ENCODE peak calls at places on chromosomes 6 and 20, in seven cellular contexts. R is heart left ventricle, L is stomach, Y is tibial nerve, K is transverse colon, T is suprapubic skin, O is HCT116. J is an unnamed sample.

GRCh38 chr20:24891546-24892393 is 57.3 kb upstream of the CST7 start:
- DNase-seq in R (no peak), L (no peak), Y (no peak), K (no peak), T (no peak), O (no peak), J (no peak)

GRCh38 chr20:50199703-50200102 is 9.1 kb downstream of the CEBPB start:
- DNase-seq in R (no peak), L (no peak), Y (no peak), K (no peak), T (no peak), O (no peak), J (no peak)

GRCh38 chr6:28648035-28648877 is 122.6 kb downstream of the GPX5 start:
- DNase-seq in R (peak; percentile 34), L (no peak), Y (peak; percentile 44), K (no peak), T (no peak), O (peak; percentile 75), J (no peak)

GRCh38 chr6:111338843-111339242 is 144.2 kb downstream of the REV3L start:
- DNase-seq in R (no peak), L (no peak), Y (no peak), K (no peak), T (no peak), O (no peak), J (no peak)

GRCh38 chr20:53040678-53041674 is 68.8 kb downstream of the TSHZ2 start:
- DNase-seq in R (peak; percentile 36), L (no peak), Y (peak; percentile 38), K (no peak), T (no peak), O (no peak), J (no peak)

GRCh38 chr6:44058617-44059358 is 68.5 kb downstream of the MRPL14 start:
- DNase-seq in R (peak; percentile 93), L (peak; percentile 74), Y (no peak), K (peak; percentile 64), T (peak; percentile 87), O (peak; percentile 88), J (peak; percentile 95)

GRCh38 chr6:100101656-100102055 is 107.6 kb upstream of the MCHR2 start:
- DNase-seq in R (no peak), L (no peak), Y (no peak), K (no peak), T (no peak), O (no peak), J (no peak)

GRCh38 chr20:62861732-62862336 is at the start of gene TCFL5:
- DNase-seq in R (peak; percentile 89), L (peak; percentile 93), Y (peak; percentile 87), K (peak; percentile 94), T (peak; percentile 96), O (peak; percentile 81), J (peak; percentile 82)

GRCh38 chr6:78810146-78810545 is 57.2 kb upstream of the IRAK1BP1 start:
- DNase-seq in R (no peak), L (no peak), Y (no peak), K (peak; percentile 15), T (no peak), O (peak; percentile 31), J (no peak)

DNA sequence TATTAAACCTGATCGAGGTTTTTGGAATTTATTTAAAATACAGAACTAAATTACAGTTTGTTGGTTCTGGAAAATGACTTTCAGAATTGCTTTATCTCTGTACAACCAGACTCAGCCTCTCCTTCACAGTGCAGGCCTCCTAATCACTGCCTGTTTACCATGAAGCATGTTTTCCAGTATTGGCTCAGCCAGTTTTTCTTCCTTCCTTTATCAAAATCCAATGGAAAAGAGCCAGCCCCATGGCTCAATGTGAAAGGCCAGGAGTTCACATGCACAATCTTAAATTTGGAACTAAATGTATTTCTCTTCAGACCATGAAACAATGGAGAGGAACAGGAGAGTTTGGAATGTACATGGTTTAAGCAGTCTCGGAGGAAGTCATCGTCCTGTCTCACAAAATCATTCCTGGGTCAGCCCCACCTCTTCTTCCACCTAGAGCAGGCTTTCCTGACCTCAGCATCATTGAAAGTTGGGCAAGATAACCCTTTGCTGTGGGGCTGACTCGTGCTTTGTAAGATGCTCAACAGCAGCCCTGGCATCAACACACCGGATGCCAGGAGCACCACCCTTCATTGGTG is 680.9 kb upstream of the AGPAT4 start:
- DNase-seq in R (no peak), L (peak; percentile 43), Y (no peak), K (no peak), T (no peak), O (no peak), J (no peak)
- H3K4me3 ChIP-seq in R (no peak overlapping the region), L (no peak overlapping the region), Y (no peak overlapping the region), K (no peak overlapping the region), T (no peak overlapping the region), O (no peak overlapping the region), J (no peak overlapping the region)

DNA sequence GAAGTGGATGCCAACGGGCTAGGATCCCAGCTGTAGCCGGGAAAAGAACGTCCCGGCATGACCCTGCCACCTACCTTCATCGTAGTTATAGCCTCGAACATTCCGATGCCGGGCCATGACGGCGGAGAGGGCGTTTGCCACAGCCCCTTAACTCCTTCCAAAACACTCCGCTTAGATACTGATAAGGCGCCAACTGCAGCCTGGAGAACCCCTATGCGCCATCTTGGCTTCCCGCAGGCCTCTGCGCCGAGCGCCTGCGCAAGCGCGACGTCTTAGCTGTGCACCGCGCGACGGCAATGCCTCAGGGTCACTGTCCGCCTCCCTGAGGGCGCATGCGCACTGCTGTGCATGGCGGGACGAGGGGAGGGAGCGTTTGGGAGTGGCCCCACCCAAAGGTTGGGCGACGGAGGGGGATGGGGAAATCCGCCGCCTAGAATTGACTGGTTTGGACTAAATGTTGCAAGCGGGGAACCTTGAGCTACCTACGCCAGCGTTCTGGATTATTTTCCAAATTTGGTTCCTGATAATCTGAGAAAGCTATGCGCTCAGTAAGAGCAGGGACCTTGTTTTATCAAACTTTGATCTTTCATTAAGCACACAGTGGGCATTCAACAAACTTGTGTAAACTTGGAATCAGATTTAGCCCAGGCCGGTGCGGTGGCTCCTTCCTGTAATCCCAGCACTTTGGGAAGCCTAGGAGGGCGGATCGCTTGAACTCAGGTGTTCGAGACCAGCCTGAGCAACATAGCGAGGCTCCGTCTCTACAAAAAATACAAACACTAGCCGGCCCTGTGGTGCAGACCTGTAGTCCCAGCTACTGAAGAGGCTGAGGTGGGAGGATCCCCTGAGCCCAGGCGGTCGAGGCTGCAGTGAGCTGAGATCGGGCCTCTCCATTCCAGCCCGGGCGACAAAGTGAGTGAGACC is at the start of gene HBS1L:
- DNase-seq in R (peak; percentile 98), L (peak; percentile 96), Y (peak; percentile 91), K (peak; percentile 96), T (peak; percentile 96), O (peak; percentile 97), J (peak; percentile 98)
- TF ChIP-seq POLR2A in R (peak; percentile 87), L (no peak), Y (peak; percentile 90), K (peak; percentile 87), T (peak; percentile 91), O (peak; percentile 87), J (peak; percentile 57)

DNA sequence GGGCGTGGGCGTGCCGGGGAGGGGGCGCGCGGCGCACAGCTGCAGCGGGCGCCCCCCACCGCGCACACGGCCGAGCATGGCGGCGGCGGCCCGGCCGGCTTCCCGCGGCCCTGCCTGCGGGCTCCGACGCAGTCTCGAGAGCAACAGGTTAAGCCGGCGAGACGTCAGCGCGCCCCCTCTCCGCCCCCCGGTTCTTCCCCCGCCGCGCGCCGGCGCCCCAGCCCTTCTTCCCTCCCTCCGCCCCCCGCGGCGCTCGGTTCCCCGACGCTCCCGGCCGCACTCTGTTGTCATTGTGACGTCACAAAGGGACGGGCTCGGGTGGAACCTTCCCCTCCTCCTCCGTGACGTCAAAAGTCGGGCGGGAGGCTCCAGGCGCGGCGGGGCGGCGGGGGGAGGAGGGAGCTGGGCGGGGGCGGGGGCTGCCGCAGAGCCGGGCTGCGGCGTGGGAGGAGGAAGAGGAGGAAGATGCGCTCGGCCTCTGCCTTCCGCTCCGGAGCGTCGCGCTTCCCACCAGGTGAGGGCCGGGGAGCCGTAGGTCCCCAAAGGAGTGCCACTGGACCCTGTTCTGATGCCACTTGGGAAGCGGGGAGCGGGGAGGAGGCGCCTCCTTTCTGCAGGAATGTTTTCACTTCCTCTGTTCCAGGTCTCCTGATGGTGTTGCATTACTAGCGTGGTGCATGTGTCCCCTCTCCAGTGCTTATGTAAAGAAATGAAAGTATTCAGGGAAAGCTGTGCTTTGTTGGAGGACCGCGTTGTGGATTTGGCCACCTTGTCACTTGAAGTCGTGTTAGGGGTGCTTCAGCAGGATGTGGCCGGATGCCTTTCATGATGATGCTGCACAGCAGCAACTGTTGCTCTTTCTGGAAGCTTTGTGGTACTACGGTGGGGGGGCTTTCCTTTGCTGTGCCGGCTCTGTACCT is 2.8 kb downstream of the JARID2 start:
- DNase-seq in R (peak; percentile 97), L (peak; percentile 97), Y (peak; percentile 94), K (peak; percentile 98), T (peak; percentile 97), O (peak; percentile 92), J (peak; percentile 92)
- TF ChIP-seq CTCF in R (peak; percentile 8), L (no peak), Y (peak; percentile 34), K (no peak), T (no peak), O (peak; percentile 18), J (no peak)

DNA sequence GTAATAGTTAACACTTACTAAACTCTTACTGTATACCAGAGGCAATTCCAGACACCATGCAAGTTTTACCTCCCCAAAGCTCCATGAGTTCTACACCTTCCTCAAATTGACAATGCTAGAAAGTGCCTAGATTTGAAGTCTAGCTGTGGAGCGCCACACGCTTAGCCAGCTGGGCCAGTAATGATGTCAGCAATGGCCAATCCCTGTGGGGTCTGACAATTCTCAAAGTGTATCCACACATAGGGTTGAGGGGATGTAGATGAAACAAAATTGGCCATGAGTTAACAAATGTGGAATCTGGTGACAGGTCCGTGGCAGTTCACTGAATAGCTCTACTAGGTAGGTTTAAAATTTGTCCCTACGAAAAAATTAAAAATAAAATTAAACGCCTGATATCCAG is 1.3 kb downstream of the ZNF343 start:
- DNase-seq in R (no peak), L (no peak), Y (no peak), K (no peak), T (no peak), O (no peak), J (no peak)
- H3K4me3 ChIP-seq in R (peak overlapping the region; percentile 89), L (peak overlapping the region; percentile 72), Y (no peak overlapping the region), K (no peak overlapping the region), T (peak overlapping the region; percentile 79), O (peak overlapping the region; percentile 94), J (no peak overlapping the region)

GRCh38 chr20:6575912-6576391 is 191.5 kb upstream of the BMP2 start:
- DNase-seq in R (no peak), L (no peak), Y (no peak), K (no peak), T (no peak), O (no peak), J (no peak)
- TF ChIP-seq POLR2A in R (no peak), L (no peak), Y (no peak), K (no peak), T (no peak), O (no peak), J (no peak)

DNA sequence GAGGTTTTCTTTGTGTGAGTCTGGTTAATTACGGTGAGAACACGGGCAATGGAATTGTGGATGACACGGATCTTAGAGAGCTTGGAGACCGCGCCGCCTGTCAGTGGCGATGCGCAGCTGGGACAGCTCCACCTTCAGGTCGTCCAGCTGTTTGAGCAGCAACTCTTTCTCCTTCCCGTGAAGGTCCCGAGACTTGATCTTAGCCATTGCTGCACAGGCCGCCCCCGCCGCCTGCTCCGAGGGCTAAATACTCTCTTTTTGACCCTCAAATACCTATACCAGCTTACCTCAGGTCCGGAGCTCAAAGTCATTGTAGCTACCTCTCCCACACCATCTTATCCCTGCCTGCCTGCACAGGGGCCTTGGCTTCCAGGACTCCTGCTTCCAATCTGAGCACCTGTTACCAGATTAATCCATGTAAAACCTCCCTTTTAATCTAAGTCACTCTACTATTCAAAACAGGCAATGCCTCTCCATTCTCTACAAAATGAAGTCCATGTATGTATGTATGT is 100.2 kb downstream of the PREP start:
- DNase-seq in R (no peak), L (no peak), Y (no peak), K (no peak), T (no peak), O (no peak), J (no peak)
- TF ChIP-seq CTCF in R (no peak), L (peak; percentile 15), Y (no peak), K (no peak), T (no peak), O (no peak), J (no peak)